ENCODE peak calls at places on chromosome 1, in five cellular contexts. One of them, this sample, is unnamed.
A peak's percentile ranks its signal among the peaks of the same experiment; 100 is the strongest.

GRCh38 chr1:205259361-205259832 is 31.7 kb downstream of the TMCC2 start:
- DNase-seq in esophagus squamous epithelium: no peak
- DNase-seq in CD4-positive, alpha-beta T cell: no peak
- DNase-seq in GM12865: no peak
- DNase-seq in thoracic aorta: no peak
- DNase-seq in this sample: no peak

GRCh38 chr1:25773441-25774125 is 26.4 kb upstream of the SELENON start:
- DNase-seq in esophagus squamous epithelium: no peak
- DNase-seq in GM12865: no peak
- DNase-seq in CD4-positive, alpha-beta T cell: no peak
- DNase-seq in thoracic aorta: no peak
- DNase-seq in this sample: no peak

GRCh38 chr1:68346192-68346808 is 103.5 kb downstream of the RPE65 start:
- DNase-seq in esophagus squamous epithelium: no peak
- DNase-seq in thoracic aorta: no peak
- DNase-seq in CD4-positive, alpha-beta T cell: no peak
- DNase-seq in GM12865: peak; percentile 22
- DNase-seq in this sample: no peak

GRCh38 chr1:227753999-227754764 is 18.9 kb downstream of the SNAP47 start:
- DNase-seq in CD4-positive, alpha-beta T cell: no peak
- DNase-seq in GM12865: no peak
- DNase-seq in thoracic aorta: no peak
- DNase-seq in esophagus squamous epithelium: no peak
- DNase-seq in this sample: no peak

GRCh38 chr1:152623203-152623844 is 421 bp upstream of the LCE3A start:
- DNase-seq in CD4-positive, alpha-beta T cell: no peak
- DNase-seq in esophagus squamous epithelium: no peak
- DNase-seq in thoracic aorta: no peak
- DNase-seq in GM12865: peak; percentile 26
- DNase-seq in this sample: no peak

GRCh38 chr1:169426174-169426716 is 1.0 kb downstream of the CCDC181 start:
- DNase-seq in esophagus squamous epithelium: no peak
- DNase-seq in thoracic aorta: no peak
- DNase-seq in GM12865: no peak
- DNase-seq in CD4-positive, alpha-beta T cell: no peak
- DNase-seq in this sample: no peak

GRCh38 chr1:30229960-30230359 is 493.4 kb downstream of the MATN1 start:
- DNase-seq in thoracic aorta: no peak
- DNase-seq in esophagus squamous epithelium: no peak
- DNase-seq in CD4-positive, alpha-beta T cell: no peak
- DNase-seq in GM12865: no peak
- DNase-seq in this sample: no peak

GRCh38 chr1:230236951-230237350 is 169.9 kb downstream of the GALNT2 start:
- DNase-seq in esophagus squamous epithelium: no peak
- DNase-seq in GM12865: no peak
- DNase-seq in CD4-positive, alpha-beta T cell: no peak
- DNase-seq in thoracic aorta: no peak
- DNase-seq in this sample: no peak

GRCh38 chr1:187264995-187265602 is 436.4 kb downstream of the PLA2G4A start:
- DNase-seq in thoracic aorta: no peak
- DNase-seq in GM12865: peak; percentile 32
- DNase-seq in esophagus squamous epithelium: no peak
- DNase-seq in CD4-positive, alpha-beta T cell: no peak
- DNase-seq in this sample: peak; percentile 49

GRCh38 chr1:63704443-63704842 is 69.4 kb upstream of the ROR1 start:
- DNase-seq in esophagus squamous epithelium: no peak
- DNase-seq in GM12865: no peak
- DNase-seq in thoracic aorta: no peak
- DNase-seq in CD4-positive, alpha-beta T cell: no peak
- DNase-seq in this sample: no peak
- TF ChIP-seq CTCF in esophagus squamous epithelium: no peak
- TF ChIP-seq CTCF in GM12865: no peak
- TF ChIP-seq CTCF in thoracic aorta: no peak
- TF ChIP-seq CTCF in CD4-positive, alpha-beta T cell: no peak
- TF ChIP-seq CTCF in this sample: no peak

GRCh38 chr1:77888429-77889239 is at the start of gene NEXN:
- DNase-seq in CD4-positive, alpha-beta T cell: no peak
- DNase-seq in GM12865: peak; percentile 30
- DNase-seq in esophagus squamous epithelium: no peak
- DNase-seq in thoracic aorta: peak; percentile 60
- DNase-seq in this sample: peak; percentile 80
- TF ChIP-seq CTCF in CD4-positive, alpha-beta T cell: no peak
- TF ChIP-seq CTCF in GM12865: no peak
- TF ChIP-seq CTCF in esophagus squamous epithelium: no peak
- TF ChIP-seq CTCF in thoracic aorta: no peak
- TF ChIP-seq CTCF in this sample: no peak

DNA sequence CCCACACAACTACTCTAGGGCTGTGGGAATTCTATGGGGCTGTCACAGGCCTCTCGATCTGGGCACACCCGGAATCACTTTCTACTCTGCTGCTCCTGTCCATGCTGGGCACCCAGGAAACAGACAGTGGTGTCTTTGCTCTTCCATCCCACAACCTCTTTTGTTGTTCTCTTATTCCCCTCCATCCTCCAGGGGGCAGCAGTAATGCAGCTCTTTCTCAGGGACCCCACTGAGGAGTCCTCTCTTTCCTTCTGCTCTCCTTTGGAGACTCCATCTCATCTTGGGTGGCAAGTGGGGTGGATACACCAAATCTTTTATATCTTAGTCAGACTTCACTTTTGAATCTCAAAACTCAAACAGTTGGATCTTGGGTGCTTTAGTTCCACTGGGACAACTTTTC is 206.3 kb downstream of the HS2ST1 start:
- DNase-seq in GM12865: peak; percentile 28
- DNase-seq in esophagus squamous epithelium: no peak
- DNase-seq in thoracic aorta: no peak
- DNase-seq in CD4-positive, alpha-beta T cell: no peak
- DNase-seq in this sample: no peak
- TF ChIP-seq CTCF in GM12865: peak; percentile 40
- TF ChIP-seq CTCF in esophagus squamous epithelium: no peak
- TF ChIP-seq CTCF in thoracic aorta: no peak
- TF ChIP-seq CTCF in CD4-positive, alpha-beta T cell: no peak
- TF ChIP-seq CTCF in this sample: peak; percentile 62

GRCh38 chr1:61182049-61182448 is 99.7 kb downstream of the NFIA start:
- DNase-seq in thoracic aorta: no peak
- DNase-seq in GM12865: no peak
- DNase-seq in CD4-positive, alpha-beta T cell: no peak
- DNase-seq in esophagus squamous epithelium: no peak
- DNase-seq in this sample: no peak
- TF ChIP-seq CTCF in thoracic aorta: no peak
- TF ChIP-seq CTCF in GM12865: no peak
- TF ChIP-seq CTCF in CD4-positive, alpha-beta T cell: no peak
- TF ChIP-seq CTCF in esophagus squamous epithelium: no peak
- TF ChIP-seq CTCF in this sample: no peak